ENCODE peak calls at places on chromosomes 13 and 19, in four cellular contexts. Y is fibroblast of pulmonary artery, Q is kidney glomerular epithelial cell, A is LHCN-M2. P is an unnamed sample.

GRCh38 chr13:23794267-23795161 is 94.7 kb downstream of the MIPEP start:
- DNase-seq in Y (peak; percentile 56), Q (peak; percentile 60), A (peak; percentile 97), P (no peak)

GRCh38 chr19:19385900-19386339 is 19.6 kb upstream of the GATAD2A start:
- DNase-seq in Y (no peak), Q (no peak), A (no peak), P (peak; percentile 36)

GRCh38 chr13:30610311-30610710 is 7.4 kb upstream of the USPL1 start:
- DNase-seq in Y (no peak), Q (no peak), A (no peak), P (no peak)

GRCh38 chr19:46112527-46112926 is 12.0 kb downstream of the IGFL3 start:
- DNase-seq in Y (no peak), Q (no peak), A (no peak), P (no peak)

GRCh38 chr19:39590265-39590664 is 12.1 kb upstream of the LGALS13 start:
- DNase-seq in Y (peak; percentile 18), Q (no peak), A (peak; percentile 2), P (no peak)

GRCh38 chr13:108662528-108662927 is 33.1 kb downstream of the MYO16 start:
- DNase-seq in Y (no peak), Q (no peak), A (no peak), P (no peak)

GRCh38 chr13:101640797-101641400 is 188.4 kb downstream of the ITGBL1 start:
- DNase-seq in Y (peak; percentile 57), Q (peak; percentile 73), A (peak; percentile 80), P (no peak)

GRCh38 chr19:50325310-50326100 is 3.7 kb downstream of the KCNC3 start:
- DNase-seq in Y (peak; percentile 47), Q (peak; percentile 49), A (no peak), P (peak; percentile 58)

GRCh38 chr19:13881231-13881691 is 4.3 kb downstream of the NANOS3 start:
- DNase-seq in Y (no peak), Q (no peak), A (peak; percentile 47), P (no peak)

GRCh38 chr19:17450264-17451075 is 2.0 kb upstream of the TMEM221 start:
- DNase-seq in Y (no peak), Q (peak; percentile 41), A (peak; percentile 22), P (no peak)

GRCh38 chr19:6066661-6067646 is 43.3 kb downstream of the RFX2 start:
- DNase-seq in Y (peak; percentile 98), Q (peak; percentile 99), A (peak; percentile 85), P (no peak)

GRCh38 chr19:42152285-42152684 is 20.0 kb upstream of the POU2F2 start:
- DNase-seq in Y (no peak), Q (no peak), A (no peak), P (no peak)

GRCh38 chr13:108302279-108302678 is 32.8 kb downstream of the TNFSF13B start:
- DNase-seq in Y (no peak), Q (peak; percentile 2), A (no peak), P (no peak)

GRCh38 chr13:101346942-101347728 is 69.2 kb downstream of the NALCN start:
- DNase-seq in Y (peak; percentile 11), Q (no peak), A (peak; percentile 31), P (no peak)

GRCh38 chr13:73602295-73602694 is 531.9 kb downstream of the KLF12 start:
- DNase-seq in Y (peak; percentile 29), Q (no peak), A (peak; percentile 16), P (no peak)

GRCh38 chr19:55696301-55697068 is 21.5 kb downstream of the EPN1 start:
- DNase-seq in Y (no peak), Q (no peak), A (no peak), P (no peak)

GRCh38 chr19:17255150-17255621 is 9.4 kb downstream of the USHBP1 start:
- DNase-seq in Y (no peak), Q (no peak), A (no peak), P (no peak)

GRCh38 chr19:23402388-23402787 is 7.1 kb upstream of the ZNF91 start:
- DNase-seq in Y (no peak), Q (no peak), A (no peak), P (no peak)

GRCh38 chr19:44960906-44961734 is 5.9 kb downstream of the CLPTM1 start:
- DNase-seq in Y (no peak), Q (no peak), A (no peak), P (no peak)

GRCh38 chr19:1090731-1091543 is 4.2 kb downstream of the POLR2E start:
- DNase-seq in Y (no peak), Q (no peak), A (no peak), P (no peak)

GRCh38 chr13:27172495-27172842 is 858 bp upstream of the USP12 start:
- DNase-seq in Y (peak; percentile 72), Q (peak; percentile 79), A (peak; percentile 41), P (no peak)

GRCh38 chr13:43307921-43308433 is 284.6 kb downstream of the DNAJC15 start:
- DNase-seq in Y (peak; percentile 95), Q (peak; percentile 97), A (peak; percentile 79), P (no peak)

GRCh38 chr13:44337581-44337980 is 36.0 kb upstream of the SERP2 start:
- DNase-seq in Y (no peak), Q (no peak), A (no peak), P (no peak)

GRCh38 chr19:34096020-34096915 is 76.0 kb upstream of the LSM14A start:
- DNase-seq in Y (peak; percentile 73), Q (peak; percentile 40), A (peak; percentile 51), P (no peak)

GRCh38 chr13:35909837-35910236 is 221.3 kb downstream of the DCLK1 start:
- DNase-seq in Y (no peak), Q (no peak), A (no peak), P (no peak)

GRCh38 chr19:5342573-5343201 is 2.1 kb upstream of the PTPRS start:
- DNase-seq in Y (no peak), Q (no peak), A (no peak), P (no peak)

GRCh38 chr13:22744688-22745452 is 435.9 kb upstream of the SGCG start:
- DNase-seq in Y (no peak), Q (no peak), A (no peak), P (no peak)

GRCh38 chr13:40503966-40504591 is 162.4 kb downstream of the FOXO1 start:
- DNase-seq in Y (peak; percentile 98), Q (peak; percentile 99), A (peak; percentile 89), P (no peak)

GRCh38 chr19:17075860-17076538 is 422 bp downstream of the MYO9B start:
- DNase-seq in Y (no peak), Q (no peak), A (peak; percentile 22), P (peak; percentile 17)

P was measured in T follicular helper cell.